ENCODE peak calls at places on chromosomes 3 and 15, in seven cellular contexts. K is NCI-H2081; S is GM04503; Y is stimulated activated CD8-positive, alpha-beta memory T cell treated with anti-CD3 and anti-CD28 coated beads, Interleukin-15, amount 100 ng/mL, for 48 hours; Q is A549; T is iPS-NIHi11; N is hippocampal formation. J is an unnamed sample.

GRCh38 chr3:136184703-136185102 is 11.4 kb downstream of the MSL2 start:
- DNase-seq in K (no peak), S (no peak), Y (no peak), Q (no peak), T (no peak), N (no peak), J (no peak)

GRCh38 chr3:172203522-172204258 is 164.3 kb downstream of the FNDC3B start:
- DNase-seq in K (peak), S (no peak), Y (no peak), Q (peak), T (no peak), N (peak), J (peak)

GRCh38 chr3:73324203-73325155 is 263.0 kb downstream of the EBLN2 start:
- DNase-seq in K (peak), S (peak), Y (no peak), Q (no peak), T (no peak), N (no peak), J (no peak)

GRCh38 chr15:73722425-73722824 is 30.7 kb downstream of the INSYN1 start:
- DNase-seq in K (no peak), S (no peak), Y (no peak), Q (no peak), T (no peak), N (no peak), J (no peak)

GRCh38 chr15:98718426-98719168 is 70.3 kb downstream of the IGF1R start:
- DNase-seq in K (no peak), S (no peak), Y (no peak), Q (no peak), T (no peak), N (no peak), J (no peak)

GRCh38 chr3:134647902-134648760 is 2.7 kb downstream of the KY start:
- DNase-seq in K (no peak), S (no peak), Y (no peak), Q (no peak), T (no peak), N (no peak), J (no peak)

GRCh38 chr15:63719281-63719680 is 114.5 kb downstream of the HERC1 start:
- DNase-seq in K (no peak), S (no peak), Y (no peak), Q (no peak), T (no peak), N (no peak), J (no peak)

GRCh38 chr3:179971280-179971679 is 65.5 kb downstream of the PEX5L start:
- DNase-seq in K (peak), S (no peak), Y (no peak), Q (no peak), T (no peak), N (no peak), J (no peak)

GRCh38 chr3:194598771-194599557 is 34.3 kb downstream of the TMEM44 start:
- DNase-seq in K (no peak), S (no peak), Y (no peak), Q (peak), T (no peak), N (no peak), J (no peak)

GRCh38 chr3:15726043-15726442 is 71.7 kb downstream of the ANKRD28 start:
- DNase-seq in K (no peak), S (no peak), Y (no peak), Q (no peak), T (no peak), N (no peak), J (no peak)

GRCh38 chr15:99343208-99343607 is 91.9 kb downstream of the LRRC28 start:
- DNase-seq in K (no peak), S (no peak), Y (no peak), Q (no peak), T (no peak), N (no peak), J (no peak)

GRCh38 chr3:128313936-128314335 is 152.8 kb downstream of the DNAJB8 start:
- DNase-seq in K (no peak), S (no peak), Y (no peak), Q (no peak), T (no peak), N (no peak), J (no peak)

GRCh38 chr3:107913671-107914070 is 177.2 kb downstream of the CD47 start:
- DNase-seq in K (no peak), S (no peak), Y (no peak), Q (no peak), T (no peak), N (no peak), J (no peak)

GRCh38 chr15:46111730-46112129 is 476.9 kb downstream of the SQOR start:
- DNase-seq in K (no peak), S (no peak), Y (no peak), Q (no peak), T (no peak), N (no peak), J (no peak)

GRCh38 chr15:70974004-70974832 is 81.6 kb downstream of the LRRC49 start:
- DNase-seq in K (peak), S (no peak), Y (no peak), Q (peak), T (peak), N (no peak), J (no peak)

J was measured in hypothalamus.